ENCODE peak calls at places on chromosome 12, in four cellular contexts. S is fibroblast of the aortic adventitia, O is uterus, U is A549. W is an unnamed sample.

GRCh38 chr12:88625316-88625715 is 45.0 kb upstream of the KITLG start:
- DNase-seq in S (no peak), O (no peak), U (no peak), W (no peak)

GRCh38 chr12:11500222-11500860 is 105.0 kb upstream of the PRB2 start:
- DNase-seq in S (peak), O (peak), U (peak), W (peak)

GRCh38 chr12:80412343-80412953 is 31.6 kb upstream of the PTPRQ start:
- DNase-seq in S (peak), O (no peak), U (peak), W (no peak)

GRCh38 chr12:65607271-65607880 is 216.9 kb upstream of the HMGA2 start:
- DNase-seq in S (no peak), O (no peak), U (no peak), W (no peak)

GRCh38 chr12:102765736-102766135 is 151.3 kb downstream of the PAH start:
- DNase-seq in S (no peak), O (no peak), U (no peak), W (peak)

GRCh38 chr12:48356041-48356768 is 5.5 kb upstream of the ZNF641 start:
- DNase-seq in S (no peak), O (no peak), U (peak), W (no peak)

GRCh38 chr12:100141666-100141997 is 1.0 kb downstream of the BLTP3B start:
- DNase-seq in S (peak), O (peak), U (peak), W (peak)

GRCh38 chr12:52187206-52187605 is 4.6 kb downstream of the KRT80 start:
- DNase-seq in S (no peak), O (no peak), U (no peak), W (no peak)

GRCh38 chr12:7061138-7061537 is 620 bp downstream of the C1S start:
- DNase-seq in S (peak), O (no peak), U (no peak), W (no peak)

GRCh38 chr12:7061596-7061995 is 1.1 kb downstream of the C1S start:
- DNase-seq in S (no peak), O (no peak), U (no peak), W (no peak)

GRCh38 chr12:7059780-7060179 is 738 bp upstream of the C1S start:
- DNase-seq in S (no peak), O (no peak), U (no peak), W (no peak)

GRCh38 chr12:7058850-7059249 is 1.7 kb upstream of the C1S start:
- DNase-seq in S (no peak), O (no peak), U (no peak), W (no peak)

DNA sequence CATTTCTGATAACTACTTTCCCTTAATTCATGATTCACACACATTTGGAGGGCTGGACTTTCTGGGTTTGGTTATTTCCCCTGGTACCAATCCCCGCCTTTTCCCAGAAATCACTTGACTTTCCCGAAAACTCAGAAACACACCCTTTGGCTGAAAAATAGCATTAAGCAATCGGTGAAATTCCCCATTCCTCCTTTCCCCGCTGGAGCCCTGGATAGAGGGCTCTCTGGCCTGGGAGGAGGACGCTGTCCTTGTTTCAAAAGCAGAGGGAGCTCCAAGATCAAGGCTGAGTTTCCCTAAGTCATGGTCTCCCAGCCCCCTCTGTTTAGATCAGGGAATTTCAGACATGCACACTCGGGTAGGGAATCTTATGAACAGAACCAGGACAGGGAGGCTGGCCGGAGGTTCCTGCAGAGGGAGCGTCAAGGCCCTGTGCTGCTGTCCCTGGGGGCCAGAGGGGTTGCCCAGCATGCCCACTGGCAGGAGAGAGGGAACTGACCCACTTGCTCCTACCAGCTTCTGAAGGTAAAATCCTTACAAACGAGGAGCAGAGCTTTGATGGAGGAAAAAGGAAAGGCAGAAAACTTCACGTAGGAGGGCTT is at the start of gene C1S:
- DNase-seq in S (peak), O (peak), U (peak), W (peak)
- H3K4me3 ChIP-seq in S (peak), O (peak), U (peak), W (peak)

GRCh38 chr12:59803735-59804134 is 207.9 kb downstream of the SLC16A7 start:
- DNase-seq in S (peak), O (no peak), U (no peak), W (no peak)
- H3K4me3 ChIP-seq in S (peak), O (peak), U (no peak), W (no peak)

DNA sequence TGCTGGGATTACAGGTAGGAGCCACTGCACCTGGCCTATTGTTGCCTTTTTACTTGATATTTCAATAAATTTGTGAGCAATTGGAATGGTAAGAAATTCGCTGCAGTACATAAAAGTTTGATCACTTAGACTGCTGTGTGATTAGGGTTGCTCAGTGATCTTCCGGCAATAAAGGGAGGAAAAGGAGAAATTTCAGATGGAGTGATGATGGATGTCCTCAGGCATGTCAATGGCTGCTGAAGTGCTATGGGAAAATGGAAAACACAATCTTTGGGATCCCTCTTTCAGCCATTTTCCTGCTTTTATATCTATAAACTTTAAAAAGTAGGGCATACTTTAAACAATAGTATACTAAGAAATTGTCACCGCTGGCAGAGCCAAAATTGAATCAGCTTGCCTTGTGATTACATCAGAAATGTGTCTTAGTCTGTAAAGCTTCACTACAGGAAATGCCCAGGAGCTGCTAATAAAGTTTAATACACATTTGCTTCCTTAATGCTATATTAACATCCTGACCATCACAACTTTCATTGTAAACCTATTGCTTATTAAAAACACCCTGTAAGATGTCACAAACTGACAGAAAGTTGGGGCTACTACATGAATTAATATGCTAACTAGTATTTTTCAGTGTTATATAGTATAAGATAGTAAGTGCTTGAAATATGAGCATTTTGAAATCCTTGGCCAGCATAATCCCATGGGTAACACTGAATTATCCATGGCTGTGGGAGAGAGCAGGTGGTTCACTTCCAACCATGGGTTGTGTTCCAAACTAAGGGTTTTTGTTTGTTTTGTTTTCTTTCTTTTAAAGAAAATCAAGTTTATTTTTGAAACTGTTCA is 13.8 kb upstream of the FBXL14 start:
- DNase-seq in S (peak), O (no peak), U (no peak), W (no peak)
- H3K4me3 ChIP-seq in S (no peak), O (no peak), U (no peak), W (no peak)

GRCh38 chr12:58917699-58918334 is 2.5 kb downstream of the LRIG3 start:
- DNase-seq in S (no peak), O (no peak), U (no peak), W (no peak)

GRCh38 chr12:58920956-58921861 is 905 bp upstream of the LRIG3 start:
- DNase-seq in S (no peak), O (peak), U (no peak), W (no peak)

GRCh38 chr12:58918475-58918874 is 1.8 kb downstream of the LRIG3 start:
- DNase-seq in S (peak), O (no peak), U (no peak), W (no peak)

GRCh38 chr12:58919271-58920101 is 818 bp downstream of the LRIG3 start:
- DNase-seq in S (peak), O (peak), U (peak), W (peak)

GRCh38 chr12:58920102-58920955 is at the start of gene LRIG3:
- DNase-seq in S (peak), O (peak), U (peak), W (peak)
- H3K4me3 ChIP-seq in S (peak), O (peak), U (peak), W (peak)

GRCh38 chr12:7959278-7960063 is 23.5 kb upstream of the SLC2A3 start:
- DNase-seq in S (peak), O (no peak), U (no peak), W (no peak)

GRCh38 chr12:7966558-7966957 is 30.6 kb upstream of the SLC2A3 start:
- DNase-seq in S (no peak), O (no peak), U (no peak), W (peak)

DNA sequence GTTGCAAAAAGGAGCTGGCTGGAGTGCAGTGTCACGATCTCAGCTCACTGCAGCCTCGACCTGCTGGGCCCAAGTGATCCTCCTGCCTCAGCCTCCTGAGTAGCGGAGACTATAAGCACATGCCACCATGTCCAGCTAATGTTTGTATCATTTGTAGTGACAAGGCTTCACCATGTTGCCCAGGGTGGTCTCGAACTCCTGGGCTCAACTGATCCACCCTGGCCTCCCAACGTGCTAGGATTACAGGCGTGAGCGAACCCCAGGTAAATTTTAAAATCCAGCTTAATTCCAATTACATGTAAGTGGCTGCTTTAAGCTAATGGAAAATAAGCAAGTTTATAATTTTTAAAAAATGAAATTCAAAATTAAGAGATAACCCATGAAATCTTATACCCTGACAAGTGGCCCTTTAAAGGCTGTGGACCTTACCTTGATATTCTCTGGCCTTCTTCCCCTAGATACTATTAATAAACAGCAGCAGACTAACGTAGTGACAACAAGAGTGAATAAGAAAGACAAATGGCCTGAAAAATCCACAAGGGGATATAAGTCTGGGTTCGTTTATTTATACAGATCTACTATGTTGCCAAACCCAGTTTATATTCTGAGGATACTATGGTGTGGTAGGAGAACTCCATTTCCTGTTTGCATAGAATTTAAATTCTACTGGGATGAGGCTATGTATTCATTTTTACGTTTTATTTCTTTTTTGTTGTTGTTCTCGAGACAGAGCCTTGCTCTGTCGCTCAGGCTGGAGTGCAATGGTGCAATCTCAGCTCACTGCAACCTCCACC is 25.6 kb upstream of the SLC2A3 start:
- DNase-seq in S (peak), O (no peak), U (no peak), W (no peak)
- H3K4me3 ChIP-seq in S (peak), O (no peak), U (peak), W (no peak)

DNA sequence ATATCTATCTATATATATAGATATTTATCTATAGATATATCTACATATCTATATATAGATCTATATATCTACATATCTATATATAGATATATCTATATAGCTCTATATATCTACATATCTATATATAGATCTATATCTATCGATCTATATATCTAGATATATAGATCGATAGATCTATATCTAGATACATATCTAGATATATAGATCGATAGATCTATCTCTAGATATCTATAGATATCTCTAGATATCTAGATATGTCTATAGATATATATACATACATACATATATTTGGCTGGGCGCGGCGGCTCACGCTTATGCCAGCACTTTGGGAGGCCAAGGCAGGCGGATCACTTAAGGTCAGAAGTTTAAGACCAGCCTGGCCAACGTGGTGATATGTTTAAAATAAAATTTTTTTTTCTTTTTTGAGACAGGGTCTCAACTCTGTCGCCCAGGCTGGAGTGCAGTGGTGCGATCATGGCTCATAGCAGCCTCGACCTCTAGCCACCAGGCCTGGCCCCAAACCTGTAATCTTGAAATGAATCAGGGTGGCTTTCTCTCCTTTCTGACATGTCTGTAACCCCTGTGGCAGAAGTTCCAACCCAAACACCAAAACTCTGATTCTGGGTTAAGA is 18.1 kb downstream of the ARPC3 start:
- DNase-seq in S (no peak), O (no peak), U (no peak), W (no peak)
- H3K4me3 ChIP-seq in S (no peak), O (peak), U (peak), W (peak)

GRCh38 chr12:130992979-130993538 is 39.4 kb downstream of the ADGRD1 start:
- DNase-seq in S (no peak), O (no peak), U (no peak), W (no peak)

GRCh38 chr12:130994821-130995375 is 41.2 kb downstream of the ADGRD1 start:
- DNase-seq in S (no peak), O (no peak), U (no peak), W (no peak)

GRCh38 chr12:130990034-130990433 is 36.3 kb downstream of the ADGRD1 start:
- DNase-seq in S (no peak), O (no peak), U (no peak), W (no peak)

GRCh38 chr12:130993759-130994670 is 40.3 kb downstream of the ADGRD1 start:
- DNase-seq in S (no peak), O (no peak), U (peak), W (no peak)

DNA sequence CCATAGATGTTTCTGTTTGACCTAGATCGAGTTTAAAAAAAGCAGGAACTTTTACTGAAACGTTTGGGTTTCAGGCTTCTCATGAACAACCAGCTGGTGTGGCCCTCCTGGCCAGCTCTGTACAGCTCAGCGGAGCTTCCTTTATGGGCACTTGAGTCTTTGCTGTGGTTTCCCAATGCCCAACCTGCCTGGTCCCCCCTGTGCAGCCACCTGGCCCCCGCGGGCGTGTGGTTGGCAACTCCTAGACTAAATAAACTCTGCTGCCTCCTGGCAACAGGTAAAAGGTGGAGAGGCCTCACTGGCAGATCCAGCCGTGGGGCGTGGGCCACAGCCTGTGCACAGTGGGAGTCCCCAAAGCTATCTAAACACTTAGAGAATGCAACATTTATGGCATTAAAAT is 38.7 kb downstream of the ADGRD1 start:
- DNase-seq in S (no peak), O (no peak), U (no peak), W (no peak)
- H3K4me3 ChIP-seq in S (no peak), O (no peak), U (no peak), W (no peak)

GRCh38 chr12:13534645-13535398 is 338.3 kb downstream of the EMP1 start:
- DNase-seq in S (peak), O (peak), U (peak), W (peak)
- H3K4me3 ChIP-seq in S (peak), O (no peak), U (no peak), W (no peak)

W was measured in MG63.